ENCODE peak calls at places on chromosomes 3 and 15, in four cellular contexts. One of them, this sample, is unnamed.

GRCh38 chr3:134242649-134243637 is 7.7 kb downstream of the RYK start:
- DNase-seq in right lobe of liver: no peak
- DNase-seq in spleen: no peak
- DNase-seq in suprapubic skin: no peak
- DNase-seq in this sample: no peak

GRCh38 chr15:65804252-65804931 is 12.3 kb upstream of the DENND4A start:
- DNase-seq in spleen: no peak
- DNase-seq in right lobe of liver: no peak
- DNase-seq in suprapubic skin: no peak
- DNase-seq in this sample: peak; percentile 87

GRCh38 chr3:195125646-195126045 is 145.3 kb downstream of the XXYLT1 start:
- DNase-seq in right lobe of liver: no peak
- DNase-seq in suprapubic skin: no peak
- DNase-seq in spleen: no peak
- DNase-seq in this sample: no peak

GRCh38 chr15:68793776-68794175 is 26.9 kb downstream of the ANP32A start:
- DNase-seq in right lobe of liver: no peak
- DNase-seq in suprapubic skin: no peak
- DNase-seq in spleen: no peak
- DNase-seq in this sample: no peak

GRCh38 chr3:146928421-146929059 is 323.4 kb upstream of the PLSCR5 start:
- DNase-seq in right lobe of liver: no peak
- DNase-seq in spleen: no peak
- DNase-seq in suprapubic skin: no peak
- DNase-seq in this sample: no peak

GRCh38 chr15:91857772-91858171 is 4.3 kb downstream of the SLCO3A1 start:
- DNase-seq in right lobe of liver: no peak
- DNase-seq in spleen: no peak
- DNase-seq in suprapubic skin: no peak
- DNase-seq in this sample: no peak

GRCh38 chr3:194688207-194688711 is 2.6 kb downstream of the FAM43A start:
- DNase-seq in suprapubic skin: no peak
- DNase-seq in spleen: peak; percentile 90
- DNase-seq in right lobe of liver: no peak
- DNase-seq in this sample: no peak

GRCh38 chr3:77150028-77150427 is 110.1 kb downstream of the ROBO2 start:
- DNase-seq in spleen: no peak
- DNase-seq in suprapubic skin: no peak
- DNase-seq in right lobe of liver: no peak
- DNase-seq in this sample: no peak

GRCh38 chr15:58830556-58830955 is 59.5 kb downstream of the MINDY2 start:
- DNase-seq in right lobe of liver: no peak
- DNase-seq in spleen: no peak
- DNase-seq in suprapubic skin: no peak
- DNase-seq in this sample: no peak

GRCh38 chr3:98272126-98272525 is 8.1 kb downstream of the OR5H6 start:
- DNase-seq in suprapubic skin: no peak
- DNase-seq in right lobe of liver: no peak
- DNase-seq in spleen: no peak
- DNase-seq in this sample: no peak

GRCh38 chr15:68055224-68055705 is 1.1 kb downstream of the PIAS1 start:
- DNase-seq in spleen: no peak
- DNase-seq in suprapubic skin: no peak
- DNase-seq in right lobe of liver: no peak
- DNase-seq in this sample: peak; percentile 49

GRCh38 chr3:107676469-107677309 is 153.9 kb downstream of the BBX start:
- DNase-seq in right lobe of liver: no peak
- DNase-seq in suprapubic skin: no peak
- DNase-seq in spleen: no peak
- DNase-seq in this sample: peak; percentile 18

GRCh38 chr3:171556574-171557145 is 96.5 kb upstream of the TNIK start:
- DNase-seq in spleen: no peak
- DNase-seq in suprapubic skin: no peak
- DNase-seq in right lobe of liver: no peak
- DNase-seq in this sample: no peak

GRCh38 chr15:64883997-64884511 is 27.6 kb upstream of the ANKDD1A start:
- DNase-seq in spleen: peak; percentile 90
- DNase-seq in right lobe of liver: no peak
- DNase-seq in suprapubic skin: no peak
- DNase-seq in this sample: no peak

GRCh38 chr3:157354722-157355121 is 81.9 kb upstream of the PTX3 start:
- DNase-seq in suprapubic skin: no peak
- DNase-seq in right lobe of liver: no peak
- DNase-seq in spleen: no peak
- DNase-seq in this sample: peak; percentile 4

GRCh38 chr15:70512772-70513362 is 250.5 kb downstream of the UACA start:
- DNase-seq in spleen: peak; percentile 89
- DNase-seq in suprapubic skin: no peak
- DNase-seq in right lobe of liver: no peak
- DNase-seq in this sample: peak; percentile 77

GRCh38 chr3:125006190-125006855 is 49.5 kb downstream of the HEG1 start:
- DNase-seq in suprapubic skin: no peak
- DNase-seq in spleen: no peak
- DNase-seq in right lobe of liver: no peak
- DNase-seq in this sample: no peak

GRCh38 chr3:41933154-41933676 is 28.7 kb downstream of the ULK4 start:
- DNase-seq in suprapubic skin: no peak
- DNase-seq in right lobe of liver: no peak
- DNase-seq in spleen: no peak
- DNase-seq in this sample: no peak

GRCh38 chr3:193982258-193982659 is 153.7 kb upstream of the HES1 start:
- DNase-seq in spleen: peak; percentile 83
- DNase-seq in suprapubic skin: peak; percentile 88
- DNase-seq in right lobe of liver: no peak
- DNase-seq in this sample: no peak

GRCh38 chr3:186382217-186382885 is 20.3 kb upstream of the DGKG start:
- DNase-seq in spleen: no peak
- DNase-seq in suprapubic skin: no peak
- DNase-seq in right lobe of liver: no peak
- DNase-seq in this sample: no peak

GRCh38 chr15:60124460-60125070 is 120.5 kb downstream of the FOXB1 start:
- DNase-seq in spleen: no peak
- DNase-seq in suprapubic skin: no peak
- DNase-seq in right lobe of liver: no peak
- DNase-seq in this sample: no peak

GRCh38 chr15:51266548-51266947 is 71.8 kb downstream of the CYP19A1 start:
- DNase-seq in right lobe of liver: no peak
- DNase-seq in spleen: no peak
- DNase-seq in suprapubic skin: no peak
- DNase-seq in this sample: no peak

DNA sequence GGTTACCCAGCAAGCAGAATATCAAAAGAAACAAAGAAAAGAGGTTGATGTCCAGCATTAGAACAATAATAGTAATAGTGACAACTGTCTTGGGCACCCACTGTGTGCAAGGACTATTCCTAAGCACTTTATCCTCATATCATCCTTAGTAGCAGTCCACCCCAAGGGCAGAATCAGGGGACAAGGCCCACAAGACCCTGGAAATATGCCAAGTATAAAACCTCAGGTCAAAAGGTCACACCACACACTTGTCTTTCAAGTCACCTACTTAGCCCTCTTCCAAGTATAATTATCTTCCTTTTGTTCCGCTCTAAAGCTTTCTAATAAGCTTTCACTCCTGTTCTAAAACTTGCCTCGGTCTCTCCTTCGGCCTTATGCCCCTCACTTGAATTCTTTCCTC is 124.0 kb upstream of the STT3B start:
- DNase-seq in suprapubic skin: no peak
- DNase-seq in spleen: no peak
- DNase-seq in right lobe of liver: no peak
- DNase-seq in this sample: no peak
- TF ChIP-seq POLR2A in suprapubic skin: no peak
- TF ChIP-seq POLR2A in spleen: no peak
- TF ChIP-seq POLR2A in right lobe of liver: no peak
- TF ChIP-seq POLR2A in this sample: no peak

GRCh38 chr15:26177816-26178215 is 314.7 kb upstream of the ATP10A start:
- DNase-seq in suprapubic skin: no peak
- DNase-seq in spleen: no peak
- DNase-seq in right lobe of liver: no peak
- DNase-seq in this sample: no peak

GRCh38 chr15:26178821-26179220 is 315.7 kb upstream of the ATP10A start:
- DNase-seq in suprapubic skin: no peak
- DNase-seq in spleen: no peak
- DNase-seq in right lobe of liver: no peak
- DNase-seq in this sample: no peak

GRCh38 chr15:26171266-26171665 is 308.1 kb upstream of the ATP10A start:
- DNase-seq in spleen: no peak
- DNase-seq in right lobe of liver: no peak
- DNase-seq in suprapubic skin: no peak
- DNase-seq in this sample: no peak

GRCh38 chr15:26179906-26180305 is 316.8 kb upstream of the ATP10A start:
- DNase-seq in right lobe of liver: no peak
- DNase-seq in suprapubic skin: no peak
- DNase-seq in spleen: no peak
- DNase-seq in this sample: no peak

DNA sequence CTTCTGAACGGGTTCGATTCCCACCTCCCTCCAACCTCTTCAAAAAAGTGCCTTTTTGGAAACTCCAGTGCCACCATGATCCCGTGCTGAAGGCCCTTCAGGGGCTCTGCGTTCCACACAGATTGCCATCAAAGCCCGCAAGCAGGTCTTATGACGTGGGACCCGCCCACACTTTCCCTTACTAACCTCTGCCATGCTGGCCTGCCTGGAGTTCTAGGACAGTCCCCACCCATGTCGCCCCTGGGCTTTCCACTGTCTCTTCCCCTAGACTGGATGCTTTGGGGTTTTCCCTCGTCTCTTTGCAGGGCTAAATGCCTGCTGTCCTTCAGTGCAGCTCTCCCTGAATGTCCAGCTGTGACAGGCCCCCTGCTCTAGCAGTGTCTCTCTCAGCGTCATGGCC is 313.7 kb upstream of the ATP10A start:
- DNase-seq in suprapubic skin: no peak
- DNase-seq in spleen: no peak
- DNase-seq in right lobe of liver: no peak
- DNase-seq in this sample: no peak
- TF ChIP-seq POLR2A in suprapubic skin: no peak
- TF ChIP-seq POLR2A in spleen: no peak
- TF ChIP-seq POLR2A in right lobe of liver: no peak
- TF ChIP-seq POLR2A in this sample: no peak

GRCh38 chr3:196422976-196423781 is 9.0 kb downstream of the UBXN7 start:
- DNase-seq in right lobe of liver: peak; percentile 58
- DNase-seq in suprapubic skin: no peak
- DNase-seq in spleen: no peak
- DNase-seq in this sample: peak; percentile 48
- TF ChIP-seq POLR2A in right lobe of liver: no peak
- TF ChIP-seq POLR2A in suprapubic skin: no peak
- TF ChIP-seq POLR2A in spleen: no peak
- TF ChIP-seq POLR2A in this sample: no peak

GRCh38 chr3:71064976-71065763 is 518.4 kb downstream of the FOXP1 start:
- DNase-seq in spleen: peak; percentile 92
- DNase-seq in suprapubic skin: peak; percentile 81
- DNase-seq in right lobe of liver: peak; percentile 75
- DNase-seq in this sample: peak; percentile 56

GRCh38 chr3:71063768-71064287 is 519.7 kb downstream of the FOXP1 start:
- DNase-seq in suprapubic skin: no peak
- DNase-seq in right lobe of liver: peak; percentile 48
- DNase-seq in spleen: peak; percentile 77
- DNase-seq in this sample: peak; percentile 26

GRCh38 chr3:71062920-71063767 is 520.4 kb downstream of the FOXP1 start:
- DNase-seq in spleen: no peak
- DNase-seq in suprapubic skin: no peak
- DNase-seq in right lobe of liver: no peak
- DNase-seq in this sample: no peak

GRCh38 chr3:71065764-71066013 is 517.8 kb downstream of the FOXP1 start:
- DNase-seq in right lobe of liver: no peak
- DNase-seq in spleen: no peak
- DNase-seq in suprapubic skin: no peak
- DNase-seq in this sample: no peak

DNA sequence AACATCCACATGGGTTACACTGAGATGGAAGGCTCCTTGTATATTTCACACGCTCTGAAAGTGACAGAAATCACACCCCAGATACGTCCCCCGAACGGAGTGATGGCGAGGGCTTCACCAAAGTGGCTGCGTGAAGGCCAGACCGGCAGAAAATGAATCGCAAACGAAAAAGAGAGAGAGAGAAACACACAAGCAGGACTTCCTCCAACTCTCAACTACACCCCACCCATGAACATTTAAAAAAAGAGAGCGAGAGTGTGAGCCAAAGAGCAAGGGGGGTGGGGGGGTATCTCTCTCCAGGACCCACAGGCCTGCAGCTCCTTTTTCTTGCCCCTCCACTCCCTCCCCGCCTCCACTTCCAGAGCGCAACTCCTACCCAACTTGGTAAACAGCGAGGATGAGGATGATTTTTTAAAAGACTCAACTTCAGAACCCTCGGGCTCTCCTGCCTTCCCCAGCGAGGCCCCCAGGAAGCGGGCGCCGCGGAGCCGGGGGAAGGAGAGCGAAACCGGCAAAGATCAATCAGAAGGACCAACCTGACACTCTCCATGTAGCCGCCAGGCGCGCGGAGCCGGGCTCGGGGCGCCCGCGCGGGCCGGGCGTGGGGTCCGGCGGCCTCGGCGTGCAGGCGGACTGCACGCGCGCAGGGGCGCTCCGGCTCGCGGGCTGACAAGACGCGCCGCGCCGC is 519.1 kb downstream of the FOXP1 start:
- DNase-seq in suprapubic skin: no peak
- DNase-seq in right lobe of liver: peak; percentile 51
- DNase-seq in spleen: peak; percentile 90
- DNase-seq in this sample: peak; percentile 56
- TF ChIP-seq POLR2A in suprapubic skin: peak; percentile 46
- TF ChIP-seq POLR2A in right lobe of liver: no peak
- TF ChIP-seq POLR2A in spleen: no peak
- TF ChIP-seq POLR2A in this sample: no peak

DNA sequence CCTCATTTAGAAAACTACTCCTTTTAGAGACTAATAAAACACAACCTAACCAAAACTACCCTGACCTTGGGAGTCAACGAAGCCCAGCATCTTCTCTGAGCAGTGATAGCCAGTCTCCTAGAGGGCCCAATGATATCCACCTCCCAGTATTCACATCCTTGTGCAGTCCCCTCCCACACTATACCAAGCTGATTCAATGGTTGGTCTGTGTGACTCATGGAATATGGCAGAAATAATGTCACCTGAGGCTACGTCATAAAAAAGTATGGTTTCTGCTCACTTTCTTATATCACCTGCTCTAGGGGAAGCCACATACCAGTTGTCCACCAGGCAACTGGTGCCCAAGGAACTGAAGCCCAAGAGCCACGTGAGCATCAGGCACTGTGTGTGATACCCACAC is 21.4 kb upstream of the USF3 start:
- DNase-seq in right lobe of liver: no peak
- DNase-seq in suprapubic skin: no peak
- DNase-seq in spleen: no peak
- DNase-seq in this sample: no peak
- TF ChIP-seq POLR2A in right lobe of liver: no peak
- TF ChIP-seq POLR2A in suprapubic skin: no peak
- TF ChIP-seq POLR2A in spleen: no peak
- TF ChIP-seq POLR2A in this sample: no peak

GRCh38 chr3:52529376-52530333 is 4.0 kb downstream of the NT5DC2 start:
- DNase-seq in right lobe of liver: peak; percentile 49
- DNase-seq in spleen: no peak
- DNase-seq in suprapubic skin: peak; percentile 70
- DNase-seq in this sample: peak; percentile 20
- TF ChIP-seq POLR2A in right lobe of liver: no peak
- TF ChIP-seq POLR2A in spleen: no peak
- TF ChIP-seq POLR2A in suprapubic skin: no peak
- TF ChIP-seq POLR2A in this sample: no peak